ENCODE peak calls at places on chromosome 14, in six cellular contexts. One of them, this sample, is unnamed.

GRCh38 chr14:38205949-38206665 is 1.6 kb upstream of the SSTR1 start:
- DNase-seq in Panc1: no peak
- DNase-seq in left lung: no peak
- DNase-seq in A549: no peak
- DNase-seq in prostate gland: no peak
- DNase-seq in PC-3: no peak
- DNase-seq in this sample: no peak

GRCh38 chr14:104926619-104927431 is 2.1 kb downstream of the PLD4 start:
- DNase-seq in prostate gland: no peak
- DNase-seq in Panc1: no peak
- DNase-seq in left lung: peak; percentile 28
- DNase-seq in PC-3: no peak
- DNase-seq in A549: no peak
- DNase-seq in this sample: peak; percentile 72

GRCh38 chr14:26872510-26872909 is 274.7 kb upstream of the NOVA1 start:
- DNase-seq in prostate gland: no peak
- DNase-seq in left lung: no peak
- DNase-seq in Panc1: no peak
- DNase-seq in A549: no peak
- DNase-seq in PC-3: no peak
- DNase-seq in this sample: no peak

GRCh38 chr14:60125918-60126317 is 34.2 kb downstream of the PCNX4 start:
- DNase-seq in left lung: no peak
- DNase-seq in PC-3: no peak
- DNase-seq in prostate gland: no peak
- DNase-seq in Panc1: no peak
- DNase-seq in A549: no peak
- DNase-seq in this sample: no peak

GRCh38 chr14:31994391-31995033 is 82.6 kb upstream of the ARHGAP5 start:
- DNase-seq in A549: no peak
- DNase-seq in prostate gland: no peak
- DNase-seq in left lung: no peak
- DNase-seq in Panc1: no peak
- DNase-seq in PC-3: no peak
- DNase-seq in this sample: peak; percentile 6

GRCh38 chr14:22159968-22160367 is 429.1 kb downstream of the DAD1 start:
- DNase-seq in PC-3: peak; percentile 11
- DNase-seq in A549: no peak
- DNase-seq in left lung: no peak
- DNase-seq in prostate gland: no peak
- DNase-seq in Panc1: no peak
- DNase-seq in this sample: no peak

GRCh38 chr14:34051966-34052657 is 101.2 kb upstream of the EGLN3 start:
- DNase-seq in Panc1: no peak
- DNase-seq in left lung: no peak
- DNase-seq in A549: peak; percentile 51
- DNase-seq in prostate gland: no peak
- DNase-seq in PC-3: peak; percentile 90
- DNase-seq in this sample: no peak

GRCh38 chr14:49962616-49963015 is 69.7 kb downstream of the ARF6 start:
- DNase-seq in A549: no peak
- DNase-seq in prostate gland: peak; percentile 75
- DNase-seq in PC-3: peak; percentile 97
- DNase-seq in left lung: peak; percentile 59
- DNase-seq in Panc1: no peak
- DNase-seq in this sample: no peak

GRCh38 chr14:30525833-30526232 is 33.1 kb upstream of the G2E3 start:
- DNase-seq in left lung: no peak
- DNase-seq in Panc1: no peak
- DNase-seq in A549: no peak
- DNase-seq in PC-3: peak; percentile 6
- DNase-seq in prostate gland: no peak
- DNase-seq in this sample: peak; percentile 55

GRCh38 chr14:90924618-90925345 is 108.6 kb upstream of the TTC7B start:
- DNase-seq in A549: no peak
- DNase-seq in PC-3: no peak
- DNase-seq in prostate gland: no peak
- DNase-seq in Panc1: no peak
- DNase-seq in left lung: no peak
- DNase-seq in this sample: no peak

GRCh38 chr14:71703477-71703876 is 228.8 kb upstream of the RGS6 start:
- DNase-seq in A549: no peak
- DNase-seq in left lung: no peak
- DNase-seq in Panc1: no peak
- DNase-seq in prostate gland: no peak
- DNase-seq in PC-3: no peak
- DNase-seq in this sample: peak; percentile 68

GRCh38 chr14:41285193-41285748 is 321.4 kb upstream of the LRFN5 start:
- DNase-seq in prostate gland: peak; percentile 4
- DNase-seq in PC-3: peak; percentile 76
- DNase-seq in left lung: no peak
- DNase-seq in Panc1: no peak
- DNase-seq in A549: no peak
- DNase-seq in this sample: no peak

GRCh38 chr14:87230726-87231125 is 762.3 kb downstream of the GALC start:
- DNase-seq in A549: no peak
- DNase-seq in Panc1: no peak
- DNase-seq in prostate gland: no peak
- DNase-seq in left lung: no peak
- DNase-seq in PC-3: no peak
- DNase-seq in this sample: no peak

DNA sequence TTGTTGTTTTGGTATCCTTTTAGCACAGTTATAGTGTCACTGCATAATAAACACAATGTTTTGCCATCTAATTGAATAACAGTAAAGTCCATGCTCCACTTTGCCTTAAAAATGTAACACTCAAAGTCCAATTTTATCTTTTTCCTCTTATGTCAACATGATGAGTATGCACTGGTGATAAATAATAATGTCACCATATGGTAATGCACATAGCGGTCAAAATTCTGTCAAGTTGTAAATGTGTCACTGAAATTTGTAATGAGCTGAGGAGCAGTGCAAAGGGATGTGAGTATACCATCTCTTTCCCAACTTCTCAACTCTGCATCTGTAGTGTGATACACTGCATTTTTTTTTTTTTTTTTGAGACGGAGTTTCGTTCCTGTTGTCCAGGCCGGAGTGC is 65.7 kb downstream of the EML5 start:
- DNase-seq in prostate gland: no peak
- DNase-seq in Panc1: no peak
- DNase-seq in A549: no peak
- DNase-seq in left lung: no peak
- DNase-seq in PC-3: peak; percentile 28
- DNase-seq in this sample: no peak
- H3K27ac ChIP-seq in prostate gland: no peak overlapping the region
- H3K27ac ChIP-seq in Panc1: no peak overlapping the region
- H3K27ac ChIP-seq in A549: no peak overlapping the region
- H3K27ac ChIP-seq in left lung: no peak overlapping the region
- H3K27ac ChIP-seq in PC-3: no peak overlapping the region
- H3K27ac ChIP-seq in this sample: no peak overlapping the region

GRCh38 chr14:54650331-54651017 is 83.5 kb downstream of the SAMD4A start:
- DNase-seq in A549: peak; percentile 21
- DNase-seq in prostate gland: no peak
- DNase-seq in PC-3: peak; percentile 82
- DNase-seq in left lung: peak; percentile 77
- DNase-seq in Panc1: no peak
- DNase-seq in this sample: peak; percentile 27
- H3K27ac ChIP-seq in A549: peak overlapping the region; percentile 86
- H3K27ac ChIP-seq in prostate gland: peak overlapping the region; percentile 44
- H3K27ac ChIP-seq in PC-3: peak overlapping the region; percentile 90
- H3K27ac ChIP-seq in left lung: peak overlapping the region; percentile 66
- H3K27ac ChIP-seq in Panc1: peak overlapping the region; percentile 98
- H3K27ac ChIP-seq in this sample: peak overlapping the region; percentile 98

GRCh38 chr14:61454545-61454944 is 133.2 kb downstream of the PRKCH start:
- DNase-seq in A549: no peak
- DNase-seq in left lung: no peak
- DNase-seq in PC-3: no peak
- DNase-seq in prostate gland: no peak
- DNase-seq in Panc1: no peak
- DNase-seq in this sample: no peak
- H3K27ac ChIP-seq in A549: no peak overlapping the region
- H3K27ac ChIP-seq in left lung: no peak overlapping the region
- H3K27ac ChIP-seq in PC-3: no peak overlapping the region
- H3K27ac ChIP-seq in prostate gland: no peak overlapping the region
- H3K27ac ChIP-seq in Panc1: no peak overlapping the region
- H3K27ac ChIP-seq in this sample: no peak overlapping the region

GRCh38 chr14:68771631-68772030 is 21.2 kb downstream of the ZFP36L1 start:
- DNase-seq in PC-3: no peak
- DNase-seq in prostate gland: no peak
- DNase-seq in left lung: no peak
- DNase-seq in A549: no peak
- DNase-seq in Panc1: no peak
- DNase-seq in this sample: peak; percentile 47

GRCh38 chr14:68770553-68771286 is 22.1 kb downstream of the ZFP36L1 start:
- DNase-seq in A549: no peak
- DNase-seq in left lung: no peak
- DNase-seq in PC-3: no peak
- DNase-seq in Panc1: no peak
- DNase-seq in prostate gland: no peak
- DNase-seq in this sample: no peak

GRCh38 chr14:68775614-68776126 is 17.2 kb downstream of the ZFP36L1 start:
- DNase-seq in PC-3: no peak
- DNase-seq in prostate gland: no peak
- DNase-seq in left lung: no peak
- DNase-seq in Panc1: no peak
- DNase-seq in A549: no peak
- DNase-seq in this sample: no peak

GRCh38 chr14:68774771-68775613 is 17.9 kb downstream of the ZFP36L1 start:
- DNase-seq in A549: no peak
- DNase-seq in left lung: no peak
- DNase-seq in Panc1: no peak
- DNase-seq in prostate gland: no peak
- DNase-seq in PC-3: peak; percentile 93
- DNase-seq in this sample: peak; percentile 72

GRCh38 chr14:68772761-68773381 is 20.0 kb downstream of the ZFP36L1 start:
- DNase-seq in A549: no peak
- DNase-seq in left lung: no peak
- DNase-seq in prostate gland: no peak
- DNase-seq in PC-3: no peak
- DNase-seq in Panc1: no peak
- DNase-seq in this sample: no peak
- H3K27ac ChIP-seq in A549: peak overlapping the region; percentile 46
- H3K27ac ChIP-seq in left lung: peak overlapping the region; percentile 72
- H3K27ac ChIP-seq in prostate gland: no peak overlapping the region
- H3K27ac ChIP-seq in PC-3: no peak overlapping the region
- H3K27ac ChIP-seq in Panc1: no peak overlapping the region
- H3K27ac ChIP-seq in this sample: no peak overlapping the region

DNA sequence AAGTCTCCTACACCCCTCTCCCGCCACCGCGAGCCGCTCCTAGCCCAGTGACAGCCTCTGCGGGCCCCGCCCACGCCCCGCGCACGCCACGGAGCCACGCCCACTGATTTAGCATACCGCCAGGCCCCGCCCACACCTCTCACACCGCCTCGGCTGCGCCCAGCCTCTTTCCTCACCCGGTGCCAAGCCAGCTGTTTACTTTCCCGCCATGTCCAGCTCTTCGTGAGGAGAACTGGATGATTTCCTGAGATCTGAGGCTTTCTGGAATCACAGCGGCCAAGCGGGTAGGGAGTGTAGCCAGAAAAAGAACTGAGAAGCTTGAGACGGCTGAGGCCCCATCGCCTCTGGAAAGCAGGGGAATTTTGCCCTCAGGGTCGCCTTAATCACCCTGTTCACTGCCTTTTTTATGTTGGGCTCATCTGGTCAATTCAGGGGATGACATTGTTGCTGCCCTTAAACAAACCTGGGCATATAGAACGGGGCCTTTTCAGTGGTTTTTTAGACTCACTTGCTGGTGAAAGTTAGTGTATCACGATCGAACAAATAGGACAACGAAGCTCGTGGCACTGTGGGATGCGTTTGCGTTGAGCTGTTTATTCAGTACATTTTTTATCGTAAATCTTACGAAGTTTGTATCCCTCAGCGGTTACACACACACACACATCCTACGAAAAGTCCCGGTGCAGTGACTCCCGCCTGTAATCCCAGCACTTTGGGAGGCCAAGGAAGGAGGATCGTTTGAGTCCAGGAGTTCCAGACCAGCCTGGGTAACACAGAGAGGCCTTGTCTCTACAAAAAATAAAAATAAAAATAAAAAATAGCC is at the start of gene RNF212B:
- DNase-seq in left lung: peak; percentile 93
- DNase-seq in prostate gland: peak; percentile 92
- DNase-seq in PC-3: peak; percentile 88
- DNase-seq in A549: peak; percentile 85
- DNase-seq in Panc1: no peak
- DNase-seq in this sample: peak; percentile 96
- H3K27ac ChIP-seq in left lung: no peak within 1 kb of the TSS
- H3K27ac ChIP-seq in prostate gland: peak within 1 kb of the TSS; percentile 64
- H3K27ac ChIP-seq in PC-3: no peak within 1 kb of the TSS
- H3K27ac ChIP-seq in A549: peak within 1 kb of the TSS; percentile 45
- H3K27ac ChIP-seq in Panc1: no peak within 1 kb of the TSS
- H3K27ac ChIP-seq in this sample: no peak within 1 kb of the TSS

GRCh38 chr14:74140374-74140850 is 55.7 kb downstream of the LIN52 start:
- DNase-seq in left lung: peak; percentile 82
- DNase-seq in prostate gland: no peak
- DNase-seq in Panc1: no peak
- DNase-seq in A549: no peak
- DNase-seq in PC-3: no peak
- DNase-seq in this sample: peak; percentile 21
- H3K27ac ChIP-seq in left lung: peak overlapping the region; percentile 6
- H3K27ac ChIP-seq in prostate gland: no peak overlapping the region
- H3K27ac ChIP-seq in Panc1: no peak overlapping the region
- H3K27ac ChIP-seq in A549: no peak overlapping the region
- H3K27ac ChIP-seq in PC-3: no peak overlapping the region
- H3K27ac ChIP-seq in this sample: no peak overlapping the region

GRCh38 chr14:81105378-81105777 is 115.4 kb downstream of the GTF2A1 start:
- DNase-seq in left lung: no peak
- DNase-seq in A549: no peak
- DNase-seq in PC-3: no peak
- DNase-seq in prostate gland: no peak
- DNase-seq in Panc1: no peak
- DNase-seq in this sample: no peak
- H3K27ac ChIP-seq in left lung: no peak overlapping the region
- H3K27ac ChIP-seq in A549: no peak overlapping the region
- H3K27ac ChIP-seq in PC-3: no peak overlapping the region
- H3K27ac ChIP-seq in prostate gland: no peak overlapping the region
- H3K27ac ChIP-seq in Panc1: no peak overlapping the region
- H3K27ac ChIP-seq in this sample: no peak overlapping the region

DNA sequence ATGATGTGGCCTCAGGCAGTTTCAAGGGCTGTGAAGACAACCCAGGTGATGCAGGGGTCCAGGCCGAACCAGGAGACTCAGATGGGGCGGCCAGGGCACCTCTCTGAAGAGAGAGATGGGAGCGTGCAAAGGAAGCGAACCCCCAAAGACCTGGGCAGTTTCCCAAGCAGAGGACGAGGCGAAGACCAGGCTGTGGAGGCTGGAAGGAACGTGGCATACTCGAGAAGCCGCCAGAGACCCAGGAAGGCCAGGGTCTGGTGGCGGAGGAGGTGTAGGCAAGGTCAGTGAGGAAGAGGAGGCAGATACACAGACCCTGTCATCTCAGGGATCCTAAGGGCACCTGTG is 24.7 kb downstream of the LTBP2 start:
- DNase-seq in A549: no peak
- DNase-seq in prostate gland: no peak
- DNase-seq in Panc1: no peak
- DNase-seq in PC-3: no peak
- DNase-seq in left lung: no peak
- DNase-seq in this sample: no peak
- H3K27ac ChIP-seq in A549: peak overlapping the region; percentile 95
- H3K27ac ChIP-seq in prostate gland: no peak overlapping the region
- H3K27ac ChIP-seq in Panc1: no peak overlapping the region
- H3K27ac ChIP-seq in PC-3: no peak overlapping the region
- H3K27ac ChIP-seq in left lung: no peak overlapping the region
- H3K27ac ChIP-seq in this sample: no peak overlapping the region

This sample was measured in osteoblast.